ENCODE peak calls at places on chromosomes 16 and 17, in nine cellular contexts. T is IMR-90; Z is astrocyte of the cerebellum; W is AG04450; S is CD4-positive, alpha-beta T cell; X is activated B cell treated with CpG ODN at 0.5 μM for 24 hours; H is dorsolateral prefrontal cortex; I is BJ; J is B cell. U is an unnamed sample.

GRCh38 chr17:17157041-17157440 is 49.1 kb downstream of the PLD6 start:
- DNase-seq in T (no peak), Z (no peak), W (no peak), S (no peak), X (no peak), H (no peak), I (no peak), J (no peak), U (no peak)

GRCh38 chr17:22102177-22102576 is 409.9 kb downstream of the KCNJ18 start:
- DNase-seq in T (no peak), Z (no peak), W (no peak), S (no peak), X (no peak), H (no peak), I (no peak), J (no peak), U (no peak)

GRCh38 chr17:73430848-73431247 is 119.0 kb upstream of the CDC42EP4 start:
- DNase-seq in T (no peak), Z (no peak), W (no peak), S (no peak), X (no peak), H (no peak), I (no peak), J (no peak), U (no peak)

GRCh38 chr17:65413390-65413789 is 148.1 kb downstream of the AXIN2 start:
- DNase-seq in T (no peak), Z (no peak), W (no peak), S (no peak), X (no peak), H (no peak), I (no peak), J (no peak), U (no peak)

GRCh38 chr17:49742256-49742655 is 21.7 kb downstream of the FAM117A start:
- DNase-seq in T (peak), Z (no peak), W (no peak), S (no peak), X (no peak), H (no peak), I (no peak), J (no peak), U (no peak)

GRCh38 chr17:41620583-41621434 is 3.6 kb downstream of the KRT17 start:
- DNase-seq in T (no peak), Z (no peak), W (no peak), S (no peak), X (no peak), H (no peak), I (peak), J (no peak), U (no peak)

GRCh38 chr16:87457724-87458423 is 35.0 kb downstream of the ZCCHC14 start:
- DNase-seq in T (peak), Z (peak), W (peak), S (no peak), X (no peak), H (no peak), I (peak), J (no peak), U (peak)

GRCh38 chr17:72943826-72944689 is 148.4 kb downstream of the SLC39A11 start:
- DNase-seq in T (no peak), Z (no peak), W (no peak), S (no peak), X (no peak), H (no peak), I (no peak), J (no peak), U (no peak)

GRCh38 chr17:34110315-34110714 is 144.8 kb upstream of the CCL2 start:
- DNase-seq in T (no peak), Z (no peak), W (no peak), S (no peak), X (no peak), H (no peak), I (no peak), J (no peak), U (no peak)

GRCh38 chr17:32485261-32485955 is 1.4 kb upstream of the CDK5R1 start:
- DNase-seq in T (no peak), Z (no peak), W (no peak), S (no peak), X (no peak), H (no peak), I (no peak), J (no peak), U (no peak)

GRCh38 chr16:53775821-53776431 is 72.0 kb downstream of the FTO start:
- DNase-seq in T (peak), Z (peak), W (peak), S (no peak), X (no peak), H (no peak), I (peak), J (no peak), U (peak)

GRCh38 chr17:72616457-72616856 is 476.0 kb downstream of the SLC39A11 start:
- DNase-seq in T (no peak), Z (no peak), W (no peak), S (no peak), X (no peak), H (no peak), I (no peak), J (no peak), U (no peak)

GRCh38 chr16:59878479-59878878 is 1144.4 kb upstream of the GOT2 start:
- DNase-seq in T (peak), Z (peak), W (no peak), S (no peak), X (no peak), H (no peak), I (no peak), J (no peak), U (no peak)

GRCh38 chr17:75012320-75013076 is at the start of gene MRPL58:
- DNase-seq in T (peak), Z (peak), W (peak), S (peak), X (peak), H (peak), I (no peak), J (peak), U (no peak)

GRCh38 chr17:43079578-43080302 is 45.4 kb downstream of the BRCA1 start:
- DNase-seq in T (no peak), Z (no peak), W (no peak), S (no peak), X (no peak), H (no peak), I (no peak), J (no peak), U (no peak)

GRCh38 chr17:43090022-43090421 is 35.1 kb downstream of the BRCA1 start:
- DNase-seq in T (no peak), Z (no peak), W (no peak), S (no peak), X (no peak), H (no peak), I (no peak), J (no peak), U (no peak)

GRCh38 chr17:43085489-43085888 is 39.7 kb downstream of the BRCA1 start:
- DNase-seq in T (peak), Z (peak), W (no peak), S (no peak), X (no peak), H (no peak), I (no peak), J (no peak), U (no peak)
- TF ChIP-seq CTCF in T (peak), Z (peak), W (peak), S (no peak), X (no peak), H (no peak), I (peak), J (no peak), U (no peak)

DNA sequence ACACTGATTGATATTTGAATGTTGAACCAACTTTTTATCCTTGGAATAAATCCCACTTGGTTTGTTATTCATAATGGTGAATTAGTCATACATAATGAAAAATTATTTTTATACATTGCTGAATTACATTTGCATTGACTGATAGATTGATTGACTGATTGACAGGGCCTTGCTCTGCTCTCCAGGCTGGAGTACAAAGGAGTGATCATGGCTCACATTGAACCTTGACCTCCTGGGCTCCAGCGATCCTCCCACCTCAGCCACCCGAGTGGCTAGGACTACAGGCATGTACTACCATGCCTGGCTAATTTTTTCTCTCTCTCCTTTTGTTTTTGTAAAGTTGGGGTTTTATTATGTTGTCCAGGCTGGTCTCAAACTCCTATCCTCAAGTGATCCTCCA is 97.8 kb downstream of the ARHGAP44 start:
- DNase-seq in T (no peak), Z (no peak), W (no peak), S (no peak), X (no peak), H (no peak), I (no peak), J (no peak), U (no peak)
- TF ChIP-seq CTCF in T (no peak), Z (no peak), W (no peak), S (no peak), X (no peak), H (no peak), I (no peak), J (no peak), U (no peak)

GRCh38 chr17:19343671-19344151 is 18.8 kb downstream of the B9D1 start:
- DNase-seq in T (no peak), Z (no peak), W (no peak), S (no peak), X (no peak), H (no peak), I (no peak), J (no peak), U (no peak)
- TF ChIP-seq CTCF in T (no peak), Z (no peak), W (no peak), S (no peak), X (no peak), H (no peak), I (no peak), J (no peak), U (no peak)

DNA sequence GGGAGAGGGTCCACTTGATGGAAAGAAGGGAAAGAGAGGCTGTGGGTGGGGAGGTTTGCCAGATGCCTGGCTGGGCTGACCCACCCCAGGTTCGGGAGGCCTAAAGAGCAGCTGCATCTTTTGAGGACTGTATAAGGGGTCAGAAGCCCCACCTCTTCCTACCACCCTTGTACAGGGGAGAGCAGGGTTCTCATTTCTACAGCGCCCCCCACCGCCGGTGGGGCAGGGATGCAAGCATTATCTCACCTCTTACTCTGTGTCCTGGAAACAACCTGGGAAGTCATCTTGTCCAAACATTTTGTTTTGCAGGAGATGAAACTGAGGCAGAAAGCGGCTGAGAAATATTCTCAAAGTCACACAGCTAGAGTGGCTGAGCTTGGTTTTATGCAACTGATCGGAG is 22.5 kb upstream of the CCDC182 start:
- DNase-seq in T (no peak), Z (no peak), W (no peak), S (no peak), X (no peak), H (no peak), I (no peak), J (no peak), U (no peak)
- TF ChIP-seq CTCF in T (no peak), Z (no peak), W (no peak), S (no peak), X (no peak), H (no peak), I (no peak), J (no peak), U (no peak)

DNA sequence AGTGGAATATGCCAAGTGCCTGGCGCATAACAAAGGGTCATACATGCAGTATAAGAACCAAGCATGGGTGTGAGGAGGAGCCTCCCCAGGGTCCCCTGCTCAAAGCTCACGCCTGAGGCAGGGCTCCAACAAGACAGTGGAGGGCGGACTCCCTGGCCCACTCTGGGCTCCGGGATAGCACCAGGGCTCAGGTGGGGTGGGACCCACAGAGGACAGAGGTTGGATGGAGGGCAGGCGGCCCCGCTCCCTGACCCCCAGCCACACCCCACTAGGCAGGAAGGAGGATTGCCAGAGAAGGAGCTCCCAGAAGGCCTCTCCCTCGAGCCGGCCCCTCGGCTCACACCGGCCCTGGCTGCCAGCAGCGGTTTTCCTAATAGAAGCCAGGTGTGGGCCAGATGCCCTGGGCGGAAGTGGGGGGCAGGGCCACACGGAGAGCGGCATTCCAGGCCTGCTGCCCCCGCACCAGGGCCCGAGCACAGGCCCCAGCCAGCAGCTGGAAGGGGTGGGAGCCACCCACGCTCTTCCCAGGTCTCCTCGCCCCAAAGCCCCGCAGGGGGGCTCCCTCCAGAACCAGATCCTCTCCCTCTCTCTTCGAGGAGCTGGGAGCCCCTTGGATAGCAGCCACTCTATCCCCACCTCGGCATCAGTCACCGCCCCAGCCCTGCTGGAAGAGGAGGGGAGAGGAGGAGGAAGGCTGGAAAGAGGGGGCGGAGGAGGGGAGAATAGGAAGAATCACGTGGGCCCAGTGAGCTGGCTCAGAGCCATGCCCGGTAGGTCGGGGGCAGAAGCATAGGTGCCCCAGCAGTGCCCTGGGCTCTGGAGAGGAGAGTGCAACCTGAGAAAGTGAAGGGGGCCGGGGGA is 21.0 kb downstream of the VASN start:
- DNase-seq in T (peak), Z (no peak), W (peak), S (no peak), X (no peak), H (no peak), I (no peak), J (no peak), U (peak)
- TF ChIP-seq CTCF in T (no peak), Z (no peak), W (no peak), S (no peak), X (no peak), H (no peak), I (no peak), J (no peak), U (no peak)

GRCh38 chr16:67651847-67652246 is 6.9 kb downstream of the CARMIL2 start:
- DNase-seq in T (no peak), Z (no peak), W (no peak), S (no peak), X (no peak), H (no peak), I (no peak), J (no peak), U (no peak)

GRCh38 chr16:67655363-67655762 is 4.7 kb downstream of the ACD start:
- DNase-seq in T (no peak), Z (no peak), W (no peak), S (no peak), X (no peak), H (no peak), I (no peak), J (no peak), U (no peak)

GRCh38 chr16:67652578-67653130 is 7.4 kb downstream of the ACD start:
- DNase-seq in T (no peak), Z (no peak), W (no peak), S (no peak), X (no peak), H (no peak), I (no peak), J (no peak), U (no peak)

GRCh38 chr16:67654069-67654911 is 5.8 kb downstream of the ACD start:
- DNase-seq in T (no peak), Z (no peak), W (no peak), S (no peak), X (no peak), H (no peak), I (no peak), J (no peak), U (no peak)

DNA sequence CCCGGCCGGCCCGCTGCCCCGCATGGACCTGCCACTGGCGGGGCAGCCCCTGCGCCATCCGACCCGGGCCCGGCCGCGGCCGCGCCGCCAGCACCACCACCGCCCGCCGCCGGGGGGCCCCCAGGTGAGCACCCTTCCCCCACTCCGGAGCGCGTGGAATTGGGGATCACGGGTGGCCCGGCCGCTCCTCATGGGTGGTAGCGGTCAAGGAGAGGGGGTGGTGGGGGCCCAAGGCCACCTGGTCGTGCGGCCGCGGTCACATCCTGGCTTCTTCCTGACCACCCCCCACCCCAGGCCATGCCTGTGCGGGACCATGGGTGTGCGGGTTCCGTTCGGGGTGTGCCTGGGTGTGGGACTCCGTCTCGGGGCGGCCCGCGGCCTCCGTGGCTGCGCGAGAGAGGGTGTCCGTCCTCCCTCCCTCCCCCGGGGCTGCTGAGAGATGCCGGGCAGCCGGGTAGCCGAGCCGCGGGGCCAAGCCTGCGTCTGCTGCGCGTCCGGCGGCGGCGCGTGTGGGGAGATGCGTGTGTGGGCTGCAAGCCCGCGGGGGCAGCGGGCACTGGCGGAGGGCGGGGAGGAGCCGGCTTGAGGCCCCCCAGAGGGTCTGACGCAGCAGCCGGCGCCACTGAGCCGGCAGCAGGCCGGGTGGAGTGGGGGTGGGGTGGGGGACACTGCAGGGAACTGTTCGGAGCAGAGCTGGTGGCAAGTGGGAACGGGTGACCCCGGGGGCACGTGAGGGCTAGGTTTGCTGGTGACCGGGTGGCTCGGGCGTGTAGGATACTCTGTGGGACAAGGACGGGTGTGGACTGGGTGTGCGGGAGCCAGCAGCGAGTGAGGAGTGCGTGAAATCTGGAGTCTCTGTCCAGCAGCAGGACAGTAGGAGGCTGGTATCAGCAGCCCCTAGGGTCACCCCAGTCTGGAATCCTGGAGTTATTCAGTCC is 6.7 kb downstream of the ACD start:
- DNase-seq in T (no peak), Z (no peak), W (no peak), S (no peak), X (no peak), H (no peak), I (no peak), J (no peak), U (no peak)
- TF ChIP-seq CTCF in T (peak), Z (peak), W (peak), S (no peak), X (no peak), H (no peak), I (peak), J (no peak), U (no peak)

U was measured in AG09309.